ENCODE peak calls at places on chromosomes 4 and X, in ten cellular contexts. I is pancreas, A is H9, X is OCI-LY7, U is brain microvascular endothelial cell, P is heart left ventricle, Y is thoracic aorta, F is left ventricle myocardium inferior, Q is left lung, Z is MM.1S. V is an unnamed sample.

GRCh38 chrX:36856849-36857248 is 151.3 kb upstream of the FAM47C start:
- DNase-seq in I (no peak), A (no peak), X (no peak), U (no peak), P (no peak), Y (no peak), F (no peak), Q (no peak), Z (no peak), V (no peak)

GRCh38 chr4:106583567-106583966 is 215.0 kb upstream of the GIMD1 start:
- DNase-seq in I (no peak), A (no peak), X (no peak), U (peak; percentile 83), P (no peak), Y (no peak), F (no peak), Q (no peak), Z (no peak), V (peak; percentile 83)

GRCh38 chrX:3939967-3940610 is 226.6 kb upstream of the PRKX start:
- DNase-seq in I (peak; percentile 61), A (no peak), X (peak; percentile 21), U (peak; percentile 3), P (no peak), Y (no peak), F (no peak), Q (no peak), Z (peak; percentile 14), V (peak; percentile 3)

GRCh38 chr4:124206779-124207605 is 505.5 kb downstream of the ANKRD50 start:
- DNase-seq in I (peak; percentile 38), A (no peak), X (no peak), U (peak; percentile 57), P (no peak), Y (no peak), F (no peak), Q (no peak), Z (no peak), V (no peak)

GRCh38 chr4:48405924-48406323 is 64.6 kb downstream of the SLAIN2 start:
- DNase-seq in I (no peak), A (no peak), X (no peak), U (no peak), P (no peak), Y (no peak), F (no peak), Q (no peak), Z (no peak), V (no peak)

GRCh38 chr4:46999584-46999983 is 6.2 kb upstream of the GABRA4 start:
- DNase-seq in I (no peak), A (no peak), X (no peak), U (peak; percentile 16), P (no peak), Y (no peak), F (no peak), Q (no peak), Z (no peak), V (no peak)

GRCh38 chrX:148412006-148412405 is 88.4 kb upstream of the AFF2 start:
- DNase-seq in I (no peak), A (no peak), X (no peak), U (no peak), P (no peak), Y (no peak), F (no peak), Q (no peak), Z (no peak), V (no peak)

GRCh38 chrX:42776195-42776594 is 1.8 kb downstream of the PPP1R2C start:
- DNase-seq in I (no peak), A (no peak), X (peak; percentile 66), U (peak; percentile 8), P (no peak), Y (no peak), F (no peak), Q (no peak), Z (no peak), V (no peak)

GRCh38 chrX:121876316-121876715 is 828.9 kb downstream of the GLUD2 start:
- DNase-seq in I (no peak), A (no peak), X (no peak), U (no peak), P (no peak), Y (no peak), F (no peak), Q (no peak), Z (no peak), V (peak; percentile 27)

GRCh38 chrX:18286322-18286831 is 65.7 kb upstream of the BEND2 start:
- DNase-seq in I (no peak), A (no peak), X (no peak), U (no peak), P (no peak), Y (no peak), F (no peak), Q (no peak), Z (no peak), V (no peak)

GRCh38 chrX:84501798-84502628 is at the start of gene HDX:
- DNase-seq in I (peak; percentile 68), A (peak; percentile 70), X (no peak), U (peak; percentile 83), P (peak; percentile 92), Y (peak; percentile 51), F (peak; percentile 84), Q (peak; percentile 83), Z (peak; percentile 85), V (peak; percentile 30)

GRCh38 chrX:77441479-77441878 is 5.7 kb upstream of the FGF16 start:
- DNase-seq in I (no peak), A (no peak), X (no peak), U (no peak), P (no peak), Y (no peak), F (no peak), Q (no peak), Z (no peak), V (no peak)

GRCh38 chrX:77442728-77443127 is 4.5 kb upstream of the FGF16 start:
- DNase-seq in I (no peak), A (no peak), X (no peak), U (peak; percentile 79), P (no peak), Y (no peak), F (no peak), Q (no peak), Z (no peak), V (peak; percentile 57)

GRCh38 chrX:77436682-77437081 is 10.5 kb upstream of the FGF16 start:
- DNase-seq in I (no peak), A (no peak), X (peak; percentile 2), U (peak; percentile 56), P (no peak), Y (no peak), F (no peak), Q (no peak), Z (no peak), V (no peak)

GRCh38 chrX:77444075-77444474 is 3.1 kb upstream of the FGF16 start:
- DNase-seq in I (no peak), A (no peak), X (no peak), U (no peak), P (no peak), Y (no peak), F (no peak), Q (no peak), Z (no peak), V (no peak)

GRCh38 chrX:77440310-77440709 is 6.9 kb upstream of the FGF16 start:
- DNase-seq in I (no peak), A (no peak), X (no peak), U (no peak), P (no peak), Y (no peak), F (no peak), Q (no peak), Z (no peak), V (no peak)
- H3K27ac ChIP-seq in I (no peak overlapping the region), A (no peak overlapping the region), X (no peak overlapping the region), U (no peak overlapping the region), P (no peak overlapping the region), Y (no peak overlapping the region), F (no peak overlapping the region), Q (no peak overlapping the region), Z (no peak overlapping the region), V (no peak overlapping the region)

DNA sequence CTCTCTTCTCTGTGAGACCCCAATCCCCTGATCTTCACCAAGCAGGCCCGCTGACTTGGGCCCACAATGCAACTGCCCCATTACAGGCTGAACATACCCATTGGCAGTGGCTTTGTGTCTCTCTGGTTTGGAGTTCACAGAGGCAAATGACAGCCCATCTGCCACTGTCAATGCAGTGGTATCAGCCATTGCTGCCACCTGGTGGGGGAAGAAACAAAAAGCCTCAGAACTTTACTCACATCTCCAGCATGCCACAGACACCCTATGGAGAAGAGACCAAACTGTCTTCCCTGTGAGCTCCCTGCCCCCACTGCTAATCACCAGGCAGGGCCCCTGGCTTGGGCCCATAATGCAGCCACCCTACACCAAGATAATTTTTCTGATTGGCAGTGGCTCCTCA is 729.3 kb upstream of the ACTRT1 start:
- DNase-seq in I (no peak), A (peak; percentile 57), X (peak; percentile 26), U (no peak), P (no peak), Y (no peak), F (no peak), Q (no peak), Z (peak; percentile 43), V (peak; percentile 0)
- TF ChIP-seq CTCF in I (peak; percentile 16), A (peak; percentile 69), X (peak; percentile 50), U (peak; percentile 30), P (no peak), Y (no peak), F (peak; percentile 16), Q (no peak), Z (peak; percentile 38), V (no peak)

GRCh38 chr4:172995704-172996103 is 172.9 kb upstream of the GALNT7 start:
- DNase-seq in I (no peak), A (no peak), X (no peak), U (no peak), P (no peak), Y (no peak), F (no peak), Q (no peak), Z (no peak), V (no peak)

GRCh38 chr4:172997217-172997609 is 171.4 kb upstream of the GALNT7 start:
- DNase-seq in I (no peak), A (no peak), X (no peak), U (no peak), P (no peak), Y (no peak), F (no peak), Q (no peak), Z (no peak), V (no peak)

GRCh38 chr4:172998527-172999469 is 169.8 kb upstream of the GALNT7 start:
- DNase-seq in I (no peak), A (no peak), X (no peak), U (peak; percentile 73), P (no peak), Y (no peak), F (no peak), Q (no peak), Z (no peak), V (peak; percentile 49)

GRCh38 chr4:172996571-172997216 is 171.9 kb upstream of the GALNT7 start:
- DNase-seq in I (no peak), A (no peak), X (no peak), U (peak; percentile 85), P (no peak), Y (no peak), F (no peak), Q (no peak), Z (no peak), V (peak; percentile 91)

GRCh38 chr4:172997851-172998250 is 170.8 kb upstream of the GALNT7 start:
- DNase-seq in I (no peak), A (no peak), X (no peak), U (no peak), P (no peak), Y (no peak), F (no peak), Q (no peak), Z (no peak), V (no peak)
- H3K27ac ChIP-seq in I (no peak overlapping the region), A (no peak overlapping the region), X (no peak overlapping the region), U (peak overlapping the region; percentile 84), P (no peak overlapping the region), Y (peak overlapping the region; percentile 86), F (no peak overlapping the region), Q (no peak overlapping the region), Z (no peak overlapping the region), V (no peak overlapping the region)

GRCh38 chr4:88791274-88791673 is 93.6 kb upstream of the NAP1L5 start:
- DNase-seq in I (no peak), A (no peak), X (peak; percentile 24), U (no peak), P (no peak), Y (no peak), F (no peak), Q (no peak), Z (peak; percentile 46), V (no peak)
- TF ChIP-seq CTCF in I (no peak), A (peak; percentile 46), X (peak; percentile 66), U (peak; percentile 29), P (peak; percentile 23), Y (no peak), F (peak; percentile 39), Q (no peak), Z (peak; percentile 36), V (peak; percentile 16)

V was measured in RWPE1.